ENCODE peak calls at places on chromosomes 5 and 9, in six cellular contexts. J is A549; R is NCI-H345; H is HTR-8/SVneo; S is HEK293T; N is effector memory CD8-positive, alpha-beta T cell. Q is an unnamed sample.
A peak's percentile ranks its signal among the peaks of the same experiment; 100 is the strongest.

GRCh38 chr9:92947268-92948031 is at the start of gene FGD3:
- DNase-seq in N (no peak), R (peak; percentile 85), S (peak; percentile 45), H (peak; percentile 25), J (peak; percentile 37), Q (no peak)

GRCh38 chr9:127661342-127661741 is 45.4 kb upstream of the CFAP157 start:
- DNase-seq in J (no peak), H (no peak), N (no peak), S (no peak), R (no peak), Q (no peak)

GRCh38 chr5:130068988-130069387 is 164.7 kb downstream of the CHSY3 start:
- DNase-seq in R (no peak), J (no peak), N (no peak), S (no peak), H (no peak), Q (no peak)

GRCh38 chr9:75664597-75664996 is 225.9 kb upstream of the PCSK5 start:
- DNase-seq in N (no peak), H (no peak), R (peak; percentile 82), S (no peak), J (no peak), Q (no peak)

GRCh38 chr9:35736201-35736633 is 3.8 kb downstream of the CREB3 start:
- DNase-seq in J (peak; percentile 80), S (peak; percentile 68), R (peak; percentile 65), H (peak; percentile 42), N (peak; percentile 67), Q (peak; percentile 63)

GRCh38 chr5:14190194-14191164 is 47.3 kb downstream of the TRIO start:
- DNase-seq in N (no peak), R (no peak), S (no peak), H (peak; percentile 84), J (peak; percentile 85), Q (peak; percentile 86)

GRCh38 chr9:81268048-81268447 is 421.3 kb downstream of the TLE1 start:
- DNase-seq in H (no peak), N (no peak), J (no peak), S (no peak), R (no peak), Q (no peak)

GRCh38 chr5:181198905-181199519 is 6.0 kb downstream of the TRIM7 start:
- DNase-seq in S (no peak), J (no peak), R (no peak), H (no peak), N (no peak), Q (peak; percentile 29)

GRCh38 chr9:89794918-89795317 is 190.1 kb downstream of the GADD45G start:
- DNase-seq in H (no peak), S (no peak), J (no peak), R (no peak), N (no peak), Q (peak; percentile 9)

GRCh38 chr9:4359016-4359415 is 59.1 kb upstream of the GLIS3 start:
- DNase-seq in J (no peak), N (no peak), H (no peak), R (no peak), S (no peak), Q (no peak)

Q was measured in Caki2.